ENCODE peak calls at places on chromosomes 1 and 21, in seven cellular contexts. N is CD4-positive, alpha-beta T cell; V is CD8-positive, alpha-beta T cell; P is gastrocnemius medialis; Q is right lobe of liver; X is breast epithelium; C is endodermal cell. L is an unnamed sample.

GRCh38 chr1:15454256-15454655 is 2.3 kb upstream of the CELA2A start:
- DNase-seq in C (no peak), X (no peak), V (no peak), N (no peak), P (no peak), Q (no peak), L (no peak)

GRCh38 chr1:10380594-10381275 is 18.1 kb upstream of the PGD start:
- DNase-seq in Q (no peak), X (no peak), C (no peak), V (no peak), P (no peak), N (no peak), L (no peak)

GRCh38 chr1:30606166-30606565 is 117.2 kb downstream of the MATN1 start:
- DNase-seq in C (peak), P (no peak), Q (no peak), N (no peak), V (no peak), X (no peak), L (no peak)

GRCh38 chr21:34372321-34372720 is 3.0 kb upstream of the SMIM11 start:
- DNase-seq in Q (peak), V (no peak), P (no peak), C (peak), N (no peak), X (no peak), L (no peak)

GRCh38 chr1:89660086-89660946 is 27.4 kb downstream of the LRRC8C start:
- DNase-seq in Q (no peak), P (no peak), C (no peak), N (no peak), V (no peak), X (no peak), L (no peak)

GRCh38 chr1:38746966-38747600 is 112.5 kb downstream of the RRAGC start:
- DNase-seq in C (peak), N (no peak), Q (no peak), P (no peak), X (no peak), V (no peak), L (no peak)

GRCh38 chr1:236520445-236521005 is 3.3 kb upstream of the LGALS8 start:
- DNase-seq in X (no peak), C (no peak), V (no peak), N (no peak), Q (no peak), P (no peak), L (no peak)

GRCh38 chr1:186974774-186975181 is 146.0 kb downstream of the PLA2G4A start:
- DNase-seq in V (no peak), C (no peak), Q (no peak), P (no peak), N (no peak), X (no peak), L (no peak)

GRCh38 chr1:27527223-27527856 is 37.4 kb upstream of the WASF2 start:
- DNase-seq in X (peak), V (peak), C (peak), N (peak), P (peak), Q (no peak), L (no peak)

GRCh38 chr1:55974714-55975441 is 604.5 kb downstream of the PLPP3 start:
- DNase-seq in X (no peak), V (no peak), N (no peak), C (no peak), P (no peak), Q (no peak), L (no peak)

GRCh38 chr1:205986291-205986690 is 16.9 kb downstream of the RAB7B start:
- DNase-seq in P (no peak), X (no peak), Q (no peak), V (no peak), C (no peak), N (no peak), L (no peak)

GRCh38 chr1:41435570-41436178 is 48.8 kb downstream of the EDN2 start:
- DNase-seq in N (no peak), Q (no peak), C (peak), P (no peak), V (no peak), X (no peak), L (no peak)

GRCh38 chr1:27116210-27116609 is 38.7 kb downstream of the SLC9A1 start:
- DNase-seq in P (no peak), C (no peak), X (no peak), N (no peak), Q (no peak), V (no peak), L (no peak)

GRCh38 chr1:83815348-83815747 is 183.6 kb downstream of the TTLL7 start:
- DNase-seq in C (no peak), Q (peak), N (no peak), V (no peak), X (no peak), P (no peak), L (no peak)

GRCh38 chr1:180165509-180166435 is 11.1 kb downstream of the QSOX1 start:
- DNase-seq in X (peak), V (no peak), C (no peak), Q (no peak), N (no peak), P (peak), L (no peak)

GRCh38 chr1:231778009-231778719 is 151.6 kb downstream of the DISC1 start:
- DNase-seq in X (peak), C (no peak), V (no peak), P (peak), N (no peak), Q (no peak), L (no peak)

GRCh38 chr1:17148950-17149608 is 29.8 kb upstream of the PADI2 start:
- DNase-seq in C (no peak), V (no peak), Q (no peak), P (no peak), X (no peak), N (no peak), L (no peak)

GRCh38 chr1:185159966-185160365 is 3.0 kb downstream of the SWT1 start:
- DNase-seq in Q (no peak), N (no peak), C (no peak), P (no peak), V (no peak), X (no peak), L (no peak)

GRCh38 chr1:187261637-187262036 is 432.9 kb downstream of the PLA2G4A start:
- DNase-seq in N (no peak), X (no peak), P (no peak), C (no peak), V (no peak), Q (no peak), L (no peak)

GRCh38 chr1:30216602-30217001 is 506.8 kb downstream of the MATN1 start:
- DNase-seq in Q (no peak), C (no peak), V (no peak), N (no peak), P (no peak), X (no peak), L (no peak)

GRCh38 chr1:117312453-117313138 is 54.7 kb upstream of the MAN1A2 start:
- DNase-seq in C (no peak), Q (no peak), X (no peak), N (no peak), P (no peak), V (no peak), L (no peak)

GRCh38 chr1:23787701-23788100 is 3.2 kb upstream of the LYPLA2 start:
- DNase-seq in C (no peak), Q (no peak), X (no peak), P (no peak), N (no peak), V (no peak), L (no peak)

GRCh38 chr1:72283204-72284083 is 1.1 kb upstream of the NEGR1 start:
- DNase-seq in P (peak), Q (peak), V (no peak), N (no peak), X (peak), C (peak), L (peak)

GRCh38 chr21:36994501-36995189 is 11.9 kb upstream of the RIPPLY3 start:
- DNase-seq in Q (no peak), C (peak), N (no peak), X (no peak), V (peak), P (no peak), L (no peak)

GRCh38 chr1:11453742-11454442 is 25.1 kb upstream of the DISP3 start:
- DNase-seq in C (no peak), V (no peak), N (no peak), P (no peak), X (no peak), Q (no peak), L (no peak)

GRCh38 chr21:33289199-33289819 is 23.1 kb downstream of the IL10RB start:
- DNase-seq in V (no peak), X (no peak), Q (no peak), C (no peak), N (no peak), P (no peak), L (no peak)

GRCh38 chr1:55425310-55425930 is 210.3 kb upstream of the USP24 start:
- DNase-seq in N (no peak), C (no peak), P (no peak), Q (no peak), V (no peak), X (no peak), L (no peak)

GRCh38 chr1:64687725-64688285 is 57.1 kb upstream of the RAVER2 start:
- DNase-seq in X (no peak), N (no peak), V (no peak), P (no peak), C (no peak), Q (no peak), L (no peak)

GRCh38 chr1:54323324-54323739 is 82.9 kb downstream of the SSBP3 start:
- DNase-seq in V (no peak), Q (peak), P (no peak), N (no peak), C (peak), X (no peak), L (no peak)

GRCh38 chr1:168243636-168244212 is 17.9 kb downstream of the SFT2D2 start:
- DNase-seq in N (no peak), P (no peak), Q (no peak), C (no peak), V (no peak), X (no peak), L (no peak)

GRCh38 chr1:168246506-168246905 is 20.7 kb downstream of the SFT2D2 start:
- DNase-seq in V (no peak), N (no peak), P (no peak), X (no peak), C (no peak), Q (no peak), L (no peak)

GRCh38 chr1:168245042-168245441 is 19.2 kb downstream of the SFT2D2 start:
- DNase-seq in P (no peak), X (no peak), C (no peak), V (no peak), Q (no peak), N (no peak), L (no peak)

DNA sequence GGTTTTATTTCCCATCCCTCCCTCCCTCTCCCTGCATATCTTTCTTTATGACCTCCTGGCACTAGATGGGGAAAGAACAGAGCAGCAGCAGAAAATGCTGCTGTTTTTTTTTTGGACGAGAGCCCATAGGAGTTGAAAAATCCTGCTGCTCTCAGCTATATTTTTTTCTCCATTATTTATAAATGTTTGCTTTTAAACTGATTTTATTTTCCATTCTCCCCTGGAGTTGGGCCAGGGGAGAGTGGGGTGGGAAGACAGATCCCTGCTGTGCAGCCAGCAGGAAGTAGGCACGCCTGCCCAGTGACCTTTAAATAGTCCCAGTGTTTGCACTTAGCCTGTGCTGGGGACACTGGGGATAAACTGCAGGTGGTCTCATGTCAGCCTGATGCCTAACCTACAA is 17.4 kb downstream of the SFT2D2 start:
- DNase-seq in P (no peak), Q (no peak), C (no peak), V (no peak), N (no peak), X (no peak), L (no peak)
- H3K27ac ChIP-seq in P (no peak), Q (no peak), C (no peak), V (no peak), N (no peak), X (peak), L (no peak)

DNA sequence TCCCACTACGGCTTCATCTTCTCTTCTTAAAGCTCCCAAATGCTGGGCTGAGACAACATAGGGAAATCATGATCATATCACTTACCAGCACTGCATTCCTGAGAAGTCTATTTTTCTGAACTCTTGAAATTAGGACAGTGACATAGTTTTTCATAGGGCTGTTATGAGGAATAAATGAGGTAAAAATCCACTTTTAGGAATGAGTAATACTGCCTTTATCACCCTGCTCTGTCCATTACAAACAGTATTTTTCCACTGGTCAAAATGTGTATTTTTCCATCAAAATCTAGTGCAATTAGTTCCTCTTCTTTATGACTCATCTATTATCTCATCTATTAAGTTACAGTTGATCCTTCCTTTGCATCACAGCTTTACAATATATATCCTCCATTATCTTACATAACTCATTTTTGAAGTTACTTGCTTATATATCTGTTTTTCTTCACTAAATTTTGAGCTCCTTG is 36.9 kb downstream of the PRRX1 start:
- DNase-seq in V (no peak), N (no peak), Q (no peak), X (no peak), P (no peak), C (no peak), L (no peak)
- H3K27ac ChIP-seq in V (no peak), N (no peak), Q (no peak), X (peak), P (peak), C (no peak), L (no peak)

DNA sequence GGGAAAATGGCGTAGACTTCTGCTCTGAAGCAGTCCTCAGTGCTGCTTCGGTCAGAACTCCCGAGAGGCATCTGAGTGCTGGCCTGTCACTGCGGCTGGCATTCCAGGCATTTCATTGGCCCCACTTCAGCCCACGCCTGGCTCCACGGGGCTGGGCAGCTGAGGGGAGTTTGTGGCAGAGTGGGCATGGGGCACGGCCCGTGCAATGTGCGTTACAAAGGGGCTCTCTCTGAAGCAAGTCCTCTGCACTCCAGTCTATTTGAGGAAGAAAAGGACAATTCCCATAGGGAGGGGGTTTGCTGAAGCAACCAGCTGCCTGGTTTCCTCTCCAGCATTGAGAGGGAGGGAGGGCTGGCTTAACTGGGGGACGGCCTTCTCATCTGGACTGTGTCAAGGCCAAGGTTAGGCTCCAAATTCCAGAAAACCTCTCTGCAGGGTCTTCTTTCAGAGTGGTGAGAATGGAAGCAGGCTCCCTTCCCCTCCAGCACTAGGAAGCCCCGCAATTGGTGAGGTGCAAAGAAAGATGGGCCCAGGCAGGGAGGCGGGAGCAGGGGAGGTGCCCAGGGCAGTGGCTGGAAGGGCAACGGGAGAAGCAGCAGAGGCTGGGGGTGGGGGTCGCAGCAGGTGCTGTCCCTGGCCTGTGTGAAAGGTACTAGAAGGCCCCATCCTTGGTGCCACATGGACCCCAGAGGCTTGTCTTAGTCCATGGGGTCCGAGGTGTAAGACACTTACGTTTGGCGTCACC is 21.1 kb upstream of the GPR157 start:
- DNase-seq in X (no peak), V (no peak), N (no peak), P (no peak), C (no peak), Q (no peak), L (no peak)
- H3K27ac ChIP-seq in X (peak), V (no peak), N (no peak), P (peak), C (no peak), Q (no peak), L (peak)

GRCh38 chr1:48627467-48627866 is 149.2 kb downstream of the BEND5 start:
- DNase-seq in N (no peak), C (no peak), Q (no peak), X (no peak), P (no peak), V (no peak), L (no peak)
- H3K27ac ChIP-seq in N (no peak), C (no peak), Q (no peak), X (no peak), P (no peak), V (no peak), L (no peak)

GRCh38 chr1:110134050-110134595 is 16.2 kb upstream of the SLC6A17 start:
- DNase-seq in C (no peak), X (no peak), V (no peak), Q (no peak), N (no peak), P (no peak), L (no peak)

GRCh38 chr1:110135268-110136065 is 14.8 kb upstream of the SLC6A17 start:
- DNase-seq in Q (no peak), V (no peak), X (no peak), P (no peak), C (peak), N (no peak), L (no peak)

GRCh38 chr1:110138956-110139355 is 11.3 kb upstream of the SLC6A17 start:
- DNase-seq in V (no peak), N (no peak), Q (no peak), P (no peak), C (no peak), X (no peak), L (no peak)

GRCh38 chr1:110133436-110133835 is 16.9 kb upstream of the SLC6A17 start:
- DNase-seq in V (no peak), C (no peak), N (no peak), P (no peak), Q (no peak), X (no peak), L (no peak)

GRCh38 chr1:110136911-110137310 is 13.4 kb upstream of the SLC6A17 start:
- DNase-seq in P (no peak), C (peak), V (peak), X (no peak), Q (no peak), N (no peak), L (peak)
- H3K27ac ChIP-seq in P (no peak), C (peak), V (no peak), X (no peak), Q (no peak), N (no peak), L (peak)

GRCh38 chr1:78367700-78368099 is 123.1 kb upstream of the PTGFR start:
- DNase-seq in V (no peak), Q (no peak), N (no peak), P (no peak), X (no peak), C (no peak), L (no peak)

GRCh38 chr1:78370356-78370755 is 120.4 kb upstream of the PTGFR start:
- DNase-seq in C (no peak), P (no peak), Q (no peak), N (no peak), V (no peak), X (no peak), L (no peak)

GRCh38 chr1:78369546-78369945 is 121.2 kb upstream of the PTGFR start:
- DNase-seq in V (no peak), X (no peak), N (no peak), P (no peak), Q (no peak), C (no peak), L (no peak)

GRCh38 chr1:78375996-78376395 is 114.8 kb upstream of the PTGFR start:
- DNase-seq in V (no peak), N (no peak), X (no peak), Q (no peak), P (no peak), C (no peak), L (no peak)

GRCh38 chr1:78370779-78371482 is 119.8 kb upstream of the PTGFR start:
- DNase-seq in N (no peak), P (no peak), Q (no peak), V (no peak), X (no peak), C (no peak), L (no peak)
- H3K27ac ChIP-seq in N (no peak), P (no peak), Q (no peak), V (no peak), X (peak), C (no peak), L (no peak)

GRCh38 chr1:214259353-214259982 is 21.5 kb upstream of the SMYD2 start:
- DNase-seq in Q (no peak), V (no peak), N (no peak), X (no peak), P (no peak), C (no peak), L (no peak)

GRCh38 chr1:214255509-214255908 is 25.4 kb upstream of the SMYD2 start:
- DNase-seq in V (no peak), C (no peak), X (no peak), Q (no peak), P (no peak), N (no peak), L (no peak)

GRCh38 chr1:214260561-214261205 is 20.3 kb upstream of the SMYD2 start:
- DNase-seq in V (no peak), X (no peak), N (no peak), Q (no peak), C (no peak), P (no peak), L (no peak)

GRCh38 chr1:214264196-214264595 is 16.8 kb upstream of the SMYD2 start:
- DNase-seq in N (no peak), P (no peak), Q (no peak), C (no peak), X (no peak), V (no peak), L (no peak)

DNA sequence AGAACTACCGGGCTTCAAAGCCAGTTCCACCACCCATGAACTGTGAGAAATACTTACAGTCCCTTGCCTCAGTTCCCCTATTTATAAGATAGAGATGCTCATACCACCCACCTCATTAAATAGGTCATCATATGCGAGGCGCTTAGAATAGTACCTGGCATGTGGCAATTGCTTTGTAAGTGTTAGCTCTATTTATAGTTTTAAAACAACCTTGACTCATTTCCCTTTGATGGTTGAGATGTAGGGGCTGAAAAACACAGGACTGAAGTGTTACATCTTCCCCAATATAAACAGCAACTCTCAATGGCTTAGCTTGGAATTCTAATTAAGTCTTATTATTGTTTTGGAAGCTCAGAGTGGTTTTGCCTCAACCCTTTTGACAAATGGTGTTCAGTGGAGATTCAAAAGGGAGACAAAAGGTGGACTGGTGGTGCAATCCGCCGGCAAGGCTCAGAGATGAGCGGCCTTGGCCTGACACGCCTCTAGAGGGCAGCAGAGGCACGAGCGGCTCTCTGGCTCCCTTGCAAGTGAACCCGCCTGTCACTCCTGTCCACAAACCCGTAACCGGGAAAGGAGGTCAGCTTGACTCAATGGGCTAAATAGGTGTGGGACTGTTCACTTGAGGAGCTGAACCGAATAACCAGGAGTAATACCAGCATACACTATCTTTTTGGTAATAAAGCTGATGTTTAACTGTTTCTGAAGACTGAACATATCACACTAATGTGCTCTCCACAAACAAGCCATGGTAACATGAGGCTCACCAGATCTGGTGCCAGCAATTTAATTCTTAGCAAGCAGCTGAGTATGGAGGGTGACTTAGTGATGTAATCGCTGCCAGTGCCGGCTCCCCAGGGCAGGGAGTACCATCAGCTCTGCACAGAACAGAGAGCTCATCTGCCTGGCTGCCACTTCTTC is 19.5 kb upstream of the SMYD2 start:
- DNase-seq in C (peak), N (peak), X (peak), Q (peak), P (peak), V (peak), L (peak)
- H3K27ac ChIP-seq in C (no peak), N (no peak), X (no peak), Q (no peak), P (peak), V (no peak), L (no peak)

L was measured in caudate nucleus.